ENCODE peak calls at places on chromosome 11, in eight cellular contexts. One of them, this sample, is unnamed.

GRCh38 chr11:12287009-12287373 is 90.4 kb upstream of the PARVA start:
- DNase-seq in AG04450: peak
- DNase-seq in astrocyte of the spinal cord: peak
- DNase-seq in dorsolateral prefrontal cortex: no peak
- DNase-seq in activated CD8-positive, alpha-beta T cell treated with anti-CD3 and anti-CD28 coated beads for 36 hours: no peak
- DNase-seq in bronchial epithelial cell: peak
- DNase-seq in HFFc6: peak
- DNase-seq in fibroblast of pulmonary artery: peak
- DNase-seq in this sample: peak

GRCh38 chr11:117438371-117439000 is 110.8 kb downstream of the CEP164 start:
- DNase-seq in AG04450: no peak
- DNase-seq in astrocyte of the spinal cord: no peak
- DNase-seq in dorsolateral prefrontal cortex: peak
- DNase-seq in activated CD8-positive, alpha-beta T cell treated with anti-CD3 and anti-CD28 coated beads for 36 hours: peak
- DNase-seq in bronchial epithelial cell: peak
- DNase-seq in HFFc6: no peak
- DNase-seq in fibroblast of pulmonary artery: peak
- DNase-seq in this sample: no peak

GRCh38 chr11:68741536-68741935 is 9.8 kb downstream of the TESMIN start:
- DNase-seq in AG04450: no peak
- DNase-seq in astrocyte of the spinal cord: no peak
- DNase-seq in dorsolateral prefrontal cortex: no peak
- DNase-seq in activated CD8-positive, alpha-beta T cell treated with anti-CD3 and anti-CD28 coated beads for 36 hours: no peak
- DNase-seq in bronchial epithelial cell: no peak
- DNase-seq in HFFc6: no peak
- DNase-seq in fibroblast of pulmonary artery: no peak
- DNase-seq in this sample: peak

GRCh38 chr11:35174666-35175065 is 35.7 kb downstream of the CD44 start:
- DNase-seq in AG04450: peak
- DNase-seq in astrocyte of the spinal cord: peak
- DNase-seq in dorsolateral prefrontal cortex: no peak
- DNase-seq in activated CD8-positive, alpha-beta T cell treated with anti-CD3 and anti-CD28 coated beads for 36 hours: no peak
- DNase-seq in bronchial epithelial cell: no peak
- DNase-seq in HFFc6: peak
- DNase-seq in fibroblast of pulmonary artery: peak
- DNase-seq in this sample: peak

GRCh38 chr11:123351375-123351774 is 78.7 kb upstream of the GRAMD1B start:
- DNase-seq in AG04450: no peak
- DNase-seq in astrocyte of the spinal cord: no peak
- DNase-seq in dorsolateral prefrontal cortex: peak
- DNase-seq in activated CD8-positive, alpha-beta T cell treated with anti-CD3 and anti-CD28 coated beads for 36 hours: no peak
- DNase-seq in bronchial epithelial cell: no peak
- DNase-seq in HFFc6: no peak
- DNase-seq in fibroblast of pulmonary artery: peak
- DNase-seq in this sample: no peak

GRCh38 chr11:57662893-57663292 is 5.0 kb upstream of the ZDHHC5 start:
- DNase-seq in AG04450: no peak
- DNase-seq in astrocyte of the spinal cord: no peak
- DNase-seq in dorsolateral prefrontal cortex: no peak
- DNase-seq in activated CD8-positive, alpha-beta T cell treated with anti-CD3 and anti-CD28 coated beads for 36 hours: peak
- DNase-seq in bronchial epithelial cell: no peak
- DNase-seq in HFFc6: no peak
- DNase-seq in fibroblast of pulmonary artery: no peak
- DNase-seq in this sample: no peak

GRCh38 chr11:46826310-46827044 is 19.6 kb downstream of the CKAP5 start:
- DNase-seq in AG04450: peak
- DNase-seq in astrocyte of the spinal cord: peak
- DNase-seq in dorsolateral prefrontal cortex: peak
- DNase-seq in activated CD8-positive, alpha-beta T cell treated with anti-CD3 and anti-CD28 coated beads for 36 hours: peak
- DNase-seq in bronchial epithelial cell: peak
- DNase-seq in HFFc6: peak
- DNase-seq in fibroblast of pulmonary artery: peak
- DNase-seq in this sample: peak

GRCh38 chr11:21634491-21634890 is 558.4 kb upstream of the ANO5 start:
- DNase-seq in AG04450: no peak
- DNase-seq in astrocyte of the spinal cord: no peak
- DNase-seq in dorsolateral prefrontal cortex: no peak
- DNase-seq in activated CD8-positive, alpha-beta T cell treated with anti-CD3 and anti-CD28 coated beads for 36 hours: no peak
- DNase-seq in bronchial epithelial cell: no peak
- DNase-seq in HFFc6: no peak
- DNase-seq in fibroblast of pulmonary artery: no peak
- DNase-seq in this sample: no peak

GRCh38 chr11:95147364-95147905 is 57.8 kb downstream of the ENDOD1 start:
- DNase-seq in AG04450: peak
- DNase-seq in astrocyte of the spinal cord: peak
- DNase-seq in dorsolateral prefrontal cortex: peak
- DNase-seq in activated CD8-positive, alpha-beta T cell treated with anti-CD3 and anti-CD28 coated beads for 36 hours: no peak
- DNase-seq in bronchial epithelial cell: peak
- DNase-seq in HFFc6: peak
- DNase-seq in fibroblast of pulmonary artery: peak
- DNase-seq in this sample: peak

GRCh38 chr11:57288771-57289579 is 35.8 kb downstream of the TNKS1BP1 start:
- DNase-seq in AG04450: peak
- DNase-seq in astrocyte of the spinal cord: peak
- DNase-seq in dorsolateral prefrontal cortex: no peak
- DNase-seq in activated CD8-positive, alpha-beta T cell treated with anti-CD3 and anti-CD28 coated beads for 36 hours: no peak
- DNase-seq in bronchial epithelial cell: peak
- DNase-seq in HFFc6: peak
- DNase-seq in fibroblast of pulmonary artery: peak
- DNase-seq in this sample: peak

GRCh38 chr11:17867346-17867745 is 132.8 kb downstream of the KCNC1 start:
- DNase-seq in AG04450: no peak
- DNase-seq in astrocyte of the spinal cord: no peak
- DNase-seq in dorsolateral prefrontal cortex: no peak
- DNase-seq in activated CD8-positive, alpha-beta T cell treated with anti-CD3 and anti-CD28 coated beads for 36 hours: no peak
- DNase-seq in bronchial epithelial cell: no peak
- DNase-seq in HFFc6: no peak
- DNase-seq in fibroblast of pulmonary artery: no peak
- DNase-seq in this sample: no peak

GRCh38 chr11:64444838-64445441 is 86.0 kb downstream of the RPS6KA4 start:
- DNase-seq in AG04450: no peak
- DNase-seq in astrocyte of the spinal cord: no peak
- DNase-seq in dorsolateral prefrontal cortex: peak
- DNase-seq in activated CD8-positive, alpha-beta T cell treated with anti-CD3 and anti-CD28 coated beads for 36 hours: peak
- DNase-seq in bronchial epithelial cell: peak
- DNase-seq in HFFc6: peak
- DNase-seq in fibroblast of pulmonary artery: peak
- DNase-seq in this sample: peak

GRCh38 chr11:16785520-16786128 is 47.2 kb downstream of the C11orf58 start:
- DNase-seq in AG04450: peak
- DNase-seq in astrocyte of the spinal cord: peak
- DNase-seq in dorsolateral prefrontal cortex: peak
- DNase-seq in activated CD8-positive, alpha-beta T cell treated with anti-CD3 and anti-CD28 coated beads for 36 hours: peak
- DNase-seq in bronchial epithelial cell: peak
- DNase-seq in HFFc6: peak
- DNase-seq in fibroblast of pulmonary artery: peak
- DNase-seq in this sample: peak

GRCh38 chr11:12164061-12165014 is 53.9 kb downstream of the MICAL2 start:
- DNase-seq in AG04450: no peak
- DNase-seq in astrocyte of the spinal cord: peak
- DNase-seq in dorsolateral prefrontal cortex: no peak
- DNase-seq in activated CD8-positive, alpha-beta T cell treated with anti-CD3 and anti-CD28 coated beads for 36 hours: peak
- DNase-seq in bronchial epithelial cell: peak
- DNase-seq in HFFc6: peak
- DNase-seq in fibroblast of pulmonary artery: peak
- DNase-seq in this sample: peak

GRCh38 chr11:76419896-76420295 is 24.9 kb upstream of the EMSY start:
- DNase-seq in AG04450: no peak
- DNase-seq in astrocyte of the spinal cord: no peak
- DNase-seq in dorsolateral prefrontal cortex: no peak
- DNase-seq in activated CD8-positive, alpha-beta T cell treated with anti-CD3 and anti-CD28 coated beads for 36 hours: peak
- DNase-seq in bronchial epithelial cell: peak
- DNase-seq in HFFc6: no peak
- DNase-seq in fibroblast of pulmonary artery: no peak
- DNase-seq in this sample: no peak

GRCh38 chr11:76410771-76411423 is 29.8 kb downstream of the GVQW3 start:
- DNase-seq in AG04450: no peak
- DNase-seq in astrocyte of the spinal cord: no peak
- DNase-seq in dorsolateral prefrontal cortex: no peak
- DNase-seq in activated CD8-positive, alpha-beta T cell treated with anti-CD3 and anti-CD28 coated beads for 36 hours: no peak
- DNase-seq in bronchial epithelial cell: no peak
- DNase-seq in HFFc6: no peak
- DNase-seq in fibroblast of pulmonary artery: no peak
- DNase-seq in this sample: no peak

DNA sequence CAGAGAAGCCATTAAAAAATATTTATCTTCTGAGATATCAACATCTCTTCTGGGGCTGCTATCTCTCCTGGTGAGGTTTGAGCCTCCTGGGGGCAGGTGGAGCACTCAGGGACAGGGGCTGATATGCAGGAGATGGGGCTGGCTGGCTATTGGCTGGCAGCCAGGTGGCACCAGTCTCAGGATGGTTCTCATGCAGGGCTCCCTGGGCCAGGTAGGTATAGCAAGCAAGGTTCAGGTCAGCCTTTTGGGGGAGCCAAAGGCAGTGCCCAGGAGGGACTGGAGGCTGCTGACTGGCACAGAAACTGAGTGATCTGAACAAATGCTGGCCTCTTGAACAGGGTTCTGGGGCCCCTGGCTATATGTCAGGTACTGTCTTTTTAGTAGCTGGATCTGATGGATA is 29.7 kb upstream of the EMSY start:
- DNase-seq in AG04450: no peak
- DNase-seq in astrocyte of the spinal cord: no peak
- DNase-seq in dorsolateral prefrontal cortex: no peak
- DNase-seq in activated CD8-positive, alpha-beta T cell treated with anti-CD3 and anti-CD28 coated beads for 36 hours: peak
- DNase-seq in bronchial epithelial cell: no peak
- DNase-seq in HFFc6: no peak
- DNase-seq in fibroblast of pulmonary artery: no peak
- DNase-seq in this sample: no peak
- TF ChIP-seq CTCF in AG04450: no peak
- TF ChIP-seq CTCF in astrocyte of the spinal cord: no peak
- TF ChIP-seq CTCF in dorsolateral prefrontal cortex: no peak
- TF ChIP-seq CTCF in activated CD8-positive, alpha-beta T cell treated with anti-CD3 and anti-CD28 coated beads for 36 hours: no peak
- TF ChIP-seq CTCF in bronchial epithelial cell: no peak
- TF ChIP-seq CTCF in HFFc6: no peak
- TF ChIP-seq CTCF in fibroblast of pulmonary artery: no peak
- TF ChIP-seq CTCF in this sample: no peak

GRCh38 chr11:129333873-129334272 is 41.8 kb upstream of the BARX2 start:
- DNase-seq in AG04450: no peak
- DNase-seq in astrocyte of the spinal cord: no peak
- DNase-seq in dorsolateral prefrontal cortex: no peak
- DNase-seq in activated CD8-positive, alpha-beta T cell treated with anti-CD3 and anti-CD28 coated beads for 36 hours: no peak
- DNase-seq in bronchial epithelial cell: peak
- DNase-seq in HFFc6: no peak
- DNase-seq in fibroblast of pulmonary artery: no peak
- DNase-seq in this sample: no peak
- TF ChIP-seq CTCF in AG04450: no peak
- TF ChIP-seq CTCF in astrocyte of the spinal cord: peak
- TF ChIP-seq CTCF in dorsolateral prefrontal cortex: no peak
- TF ChIP-seq CTCF in activated CD8-positive, alpha-beta T cell treated with anti-CD3 and anti-CD28 coated beads for 36 hours: no peak
- TF ChIP-seq CTCF in bronchial epithelial cell: peak
- TF ChIP-seq CTCF in HFFc6: peak
- TF ChIP-seq CTCF in fibroblast of pulmonary artery: peak
- TF ChIP-seq CTCF in this sample: peak

GRCh38 chr11:71304045-71304444 is 51.7 kb upstream of the SHANK2 start:
- DNase-seq in AG04450: no peak
- DNase-seq in astrocyte of the spinal cord: no peak
- DNase-seq in dorsolateral prefrontal cortex: no peak
- DNase-seq in activated CD8-positive, alpha-beta T cell treated with anti-CD3 and anti-CD28 coated beads for 36 hours: no peak
- DNase-seq in bronchial epithelial cell: no peak
- DNase-seq in HFFc6: no peak
- DNase-seq in fibroblast of pulmonary artery: no peak
- DNase-seq in this sample: no peak

GRCh38 chr11:71304491-71304890 is 52.1 kb upstream of the SHANK2 start:
- DNase-seq in AG04450: no peak
- DNase-seq in astrocyte of the spinal cord: no peak
- DNase-seq in dorsolateral prefrontal cortex: no peak
- DNase-seq in activated CD8-positive, alpha-beta T cell treated with anti-CD3 and anti-CD28 coated beads for 36 hours: no peak
- DNase-seq in bronchial epithelial cell: no peak
- DNase-seq in HFFc6: no peak
- DNase-seq in fibroblast of pulmonary artery: no peak
- DNase-seq in this sample: no peak

GRCh38 chr11:71302534-71302909 is 50.1 kb upstream of the SHANK2 start:
- DNase-seq in AG04450: no peak
- DNase-seq in astrocyte of the spinal cord: no peak
- DNase-seq in dorsolateral prefrontal cortex: no peak
- DNase-seq in activated CD8-positive, alpha-beta T cell treated with anti-CD3 and anti-CD28 coated beads for 36 hours: no peak
- DNase-seq in bronchial epithelial cell: no peak
- DNase-seq in HFFc6: no peak
- DNase-seq in fibroblast of pulmonary artery: no peak
- DNase-seq in this sample: no peak

GRCh38 chr11:71301858-71302533 is 49.6 kb upstream of the SHANK2 start:
- DNase-seq in AG04450: no peak
- DNase-seq in astrocyte of the spinal cord: no peak
- DNase-seq in dorsolateral prefrontal cortex: no peak
- DNase-seq in activated CD8-positive, alpha-beta T cell treated with anti-CD3 and anti-CD28 coated beads for 36 hours: no peak
- DNase-seq in bronchial epithelial cell: no peak
- DNase-seq in HFFc6: no peak
- DNase-seq in fibroblast of pulmonary artery: peak
- DNase-seq in this sample: no peak

DNA sequence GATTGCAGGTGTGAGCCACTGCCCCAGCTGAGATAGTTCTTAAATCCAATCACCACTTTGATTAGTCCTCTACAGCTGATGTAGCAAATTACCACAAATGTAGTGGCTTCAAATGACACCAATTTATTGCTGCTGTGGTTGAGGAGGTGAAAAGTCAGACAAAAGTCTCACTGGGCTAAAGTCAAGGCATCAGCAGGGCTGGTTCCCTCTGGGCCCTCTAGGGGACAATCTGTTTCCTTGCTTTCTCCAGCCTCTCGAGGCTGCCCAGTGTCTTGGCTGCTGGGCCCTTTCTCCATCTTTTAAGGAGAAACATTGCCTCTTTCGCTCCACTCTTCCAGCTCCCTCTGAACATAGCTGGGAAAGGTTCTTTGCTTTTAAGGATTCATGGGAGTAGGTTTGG is 50.5 kb upstream of the SHANK2 start:
- DNase-seq in AG04450: no peak
- DNase-seq in astrocyte of the spinal cord: no peak
- DNase-seq in dorsolateral prefrontal cortex: no peak
- DNase-seq in activated CD8-positive, alpha-beta T cell treated with anti-CD3 and anti-CD28 coated beads for 36 hours: no peak
- DNase-seq in bronchial epithelial cell: no peak
- DNase-seq in HFFc6: no peak
- DNase-seq in fibroblast of pulmonary artery: no peak
- DNase-seq in this sample: no peak
- TF ChIP-seq CTCF in AG04450: no peak
- TF ChIP-seq CTCF in astrocyte of the spinal cord: peak
- TF ChIP-seq CTCF in dorsolateral prefrontal cortex: no peak
- TF ChIP-seq CTCF in activated CD8-positive, alpha-beta T cell treated with anti-CD3 and anti-CD28 coated beads for 36 hours: no peak
- TF ChIP-seq CTCF in bronchial epithelial cell: peak
- TF ChIP-seq CTCF in HFFc6: peak
- TF ChIP-seq CTCF in fibroblast of pulmonary artery: no peak
- TF ChIP-seq CTCF in this sample: peak

DNA sequence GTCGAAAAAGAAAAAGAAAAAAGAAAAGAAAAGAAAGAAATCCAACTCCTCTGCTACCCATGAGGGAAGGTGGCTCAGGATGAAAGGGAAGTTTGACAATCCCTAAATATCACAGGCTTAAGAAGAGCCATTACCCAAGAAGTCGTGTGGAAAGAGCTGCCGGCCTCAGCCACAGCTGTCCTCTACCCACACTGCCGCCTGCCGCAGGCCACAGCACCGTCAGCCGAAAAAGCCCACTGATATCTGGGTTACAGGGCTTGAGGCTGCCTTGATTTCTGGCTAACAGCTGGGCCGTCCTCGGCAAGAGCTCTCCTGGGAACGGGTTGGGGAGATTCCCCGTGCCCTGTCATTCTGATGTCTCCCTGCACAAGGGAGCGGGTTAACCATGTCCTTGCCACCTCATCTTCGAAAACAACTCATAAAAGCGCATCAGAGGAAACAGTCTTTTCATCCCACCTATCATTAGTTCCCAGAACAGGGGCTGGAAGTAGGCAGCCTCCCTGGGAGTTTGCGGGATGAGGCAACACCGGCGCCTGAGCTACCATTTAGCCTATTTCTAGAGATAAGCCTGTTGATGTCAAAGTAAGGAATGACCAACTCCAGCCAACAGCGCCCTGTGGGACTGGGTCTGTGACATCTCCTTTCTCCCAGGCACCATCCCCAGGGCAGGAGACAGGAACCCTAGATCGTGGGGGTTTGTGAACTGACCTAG is 21.8 kb upstream of the SNX32 start:
- DNase-seq in AG04450: no peak
- DNase-seq in astrocyte of the spinal cord: no peak
- DNase-seq in dorsolateral prefrontal cortex: no peak
- DNase-seq in activated CD8-positive, alpha-beta T cell treated with anti-CD3 and anti-CD28 coated beads for 36 hours: no peak
- DNase-seq in bronchial epithelial cell: no peak
- DNase-seq in HFFc6: no peak
- DNase-seq in fibroblast of pulmonary artery: peak
- DNase-seq in this sample: no peak
- TF ChIP-seq CTCF in AG04450: no peak
- TF ChIP-seq CTCF in astrocyte of the spinal cord: no peak
- TF ChIP-seq CTCF in dorsolateral prefrontal cortex: no peak
- TF ChIP-seq CTCF in activated CD8-positive, alpha-beta T cell treated with anti-CD3 and anti-CD28 coated beads for 36 hours: no peak
- TF ChIP-seq CTCF in bronchial epithelial cell: no peak
- TF ChIP-seq CTCF in HFFc6: no peak
- TF ChIP-seq CTCF in fibroblast of pulmonary artery: no peak
- TF ChIP-seq CTCF in this sample: no peak